ENCODE peak calls at places on chromosomes 16 and 17, in ten cellular contexts. X, I, E, A, O, S, J, R, K and N are unnamed samples.

GRCh38 chr17:19744922-19745757 is 3.0 kb downstream of the ALDH3A1 start:
- DNase-seq in A (peak; percentile 84), J (peak; percentile 49), S (peak; percentile 87), K (peak; percentile 81), O (peak; percentile 60), R (no peak), X (peak; percentile 72), E (peak; percentile 54), I (peak; percentile 48), N (peak; percentile 98)

GRCh38 chr16:86033971-86034370 is 135.0 kb downstream of the IRF8 start:
- DNase-seq in E (no peak), R (no peak), S (no peak), O (no peak), I (no peak), K (no peak), X (no peak), A (no peak), J (no peak), N (peak; percentile 22)

GRCh38 chr16:76959166-76959565 is 231.8 kb upstream of the MON1B start:
- DNase-seq in I (no peak), K (no peak), R (no peak), A (no peak), E (no peak), J (no peak), X (no peak), O (no peak), S (no peak), N (peak; percentile 85)

GRCh38 chr17:71779482-71779881 is 341.3 kb upstream of the SOX9 start:
- DNase-seq in O (no peak), R (no peak), K (no peak), A (no peak), X (no peak), I (no peak), E (no peak), S (no peak), J (no peak), N (no peak)

GRCh38 chr17:30586818-30587595 is 109.8 kb downstream of the GOSR1 start:
- DNase-seq in J (peak; percentile 29), R (no peak), X (no peak), E (no peak), O (no peak), A (no peak), K (no peak), S (no peak), I (peak; percentile 78), N (no peak)

GRCh38 chr16:14958970-14959369 is 15.9 kb upstream of the PDXDC1 start:
- DNase-seq in K (no peak), S (no peak), J (peak; percentile 100), E (no peak), R (no peak), O (no peak), X (no peak), I (peak; percentile 42), A (peak; percentile 34), N (peak; percentile 69)

GRCh38 chr17:7313028-7313889 is 1.9 kb downstream of the GPS2 start:
- DNase-seq in A (no peak), X (no peak), K (no peak), I (no peak), E (no peak), R (no peak), O (no peak), J (no peak), S (no peak), N (peak; percentile 76)

GRCh38 chr17:35241520-35241919 is 1.4 kb upstream of the SLFN5 start:
- DNase-seq in R (no peak), J (no peak), X (no peak), A (no peak), I (no peak), S (no peak), O (peak; percentile 27), E (no peak), K (peak; percentile 41), N (peak; percentile 61)

GRCh38 chr16:89334461-89334860 is 117.0 kb downstream of the ZNF778 start:
- DNase-seq in R (no peak), E (no peak), X (no peak), S (peak; percentile 18), O (no peak), J (no peak), I (no peak), A (no peak), K (no peak), N (peak; percentile 37)

GRCh38 chr17:76659928-76660614 is 16.5 kb upstream of the ST6GALNAC1 start:
- DNase-seq in X (no peak), I (no peak), J (no peak), S (peak; percentile 52), E (no peak), A (no peak), R (no peak), O (no peak), K (no peak), N (peak; percentile 96)

GRCh38 chr17:64774888-64775600 is 112.9 kb upstream of the SMURF2 start:
- DNase-seq in R (no peak), J (no peak), O (no peak), I (no peak), E (no peak), K (no peak), S (no peak), X (no peak), A (no peak), N (peak; percentile 44)

GRCh38 chr17:50150354-50151040 is at the start of gene PPP1R9B:
- DNase-seq in E (no peak), S (no peak), O (no peak), I (no peak), A (no peak), K (no peak), X (no peak), R (no peak), J (no peak), N (no peak)

GRCh38 chr17:44083250-44083849 is 12.8 kb downstream of the G6PC3 start:
- DNase-seq in X (no peak), O (no peak), K (no peak), S (peak; percentile 61), A (no peak), J (no peak), R (no peak), E (no peak), I (no peak), N (peak; percentile 89)

GRCh38 chr16:58393138-58393504 is 850 bp downstream of the GINS3 start:
- DNase-seq in J (no peak), X (no peak), O (no peak), S (no peak), I (no peak), R (no peak), E (no peak), K (no peak), A (no peak), N (no peak)

GRCh38 chr17:66691644-66692500 is 143.0 kb upstream of the CACNG5 start:
- DNase-seq in X (no peak), R (no peak), J (peak; percentile 40), A (no peak), S (peak; percentile 52), K (no peak), O (no peak), E (no peak), I (no peak), N (peak; percentile 49)

GRCh38 chr17:46063239-46063638 is 64.2 kb downstream of the STH start:
- DNase-seq in A (no peak), O (no peak), I (peak; percentile 90), X (no peak), S (no peak), J (peak; percentile 57), R (no peak), K (no peak), E (no peak), N (peak; percentile 77)

GRCh38 chr16:51355195-51355594 is 204.1 kb upstream of the SALL1 start:
- DNase-seq in X (no peak), S (no peak), E (no peak), K (no peak), A (no peak), O (no peak), R (no peak), I (no peak), J (no peak), N (no peak)

GRCh38 chr16:81645303-81645702 is 133.8 kb upstream of the PLCG2 start:
- DNase-seq in K (no peak), R (no peak), I (peak; percentile 88), O (no peak), A (no peak), J (no peak), E (no peak), S (no peak), X (no peak), N (peak; percentile 98)

GRCh38 chr16:1309888-1310831 is 724 bp downstream of the UBE2I start:
- DNase-seq in E (no peak), I (peak; percentile 39), O (no peak), A (no peak), K (peak; percentile 56), X (no peak), J (peak; percentile 69), R (no peak), S (peak; percentile 67), N (no peak)

GRCh38 chr16:7026639-7027038 is 306.0 kb upstream of the RBFOX1 start:
- DNase-seq in O (no peak), S (no peak), E (no peak), R (no peak), J (no peak), K (no peak), A (no peak), I (no peak), X (no peak), N (no peak)

GRCh38 chr16:27625050-27625697 is 75.2 kb downstream of the KATNIP start:
- DNase-seq in E (no peak), O (no peak), K (no peak), X (no peak), A (peak; percentile 14), R (no peak), I (no peak), S (peak; percentile 37), J (no peak), N (no peak)

GRCh38 chr16:19884611-19885455 is at the start of gene GPRC5B:
- DNase-seq in X (no peak), J (peak; percentile 29), R (no peak), E (no peak), K (peak; percentile 25), A (peak; percentile 59), O (no peak), S (peak; percentile 64), I (no peak), N (peak; percentile 77)

GRCh38 chr17:28133562-28133970 is 91.1 kb downstream of the NLK start:
- DNase-seq in J (no peak), I (peak; percentile 79), K (no peak), R (no peak), O (no peak), A (no peak), S (no peak), X (no peak), E (no peak), N (no peak)

GRCh38 chr17:45902892-45903346 is 8.6 kb downstream of the MAPT start:
- DNase-seq in J (no peak), X (no peak), I (no peak), K (no peak), A (no peak), S (peak; percentile 50), E (no peak), R (no peak), O (no peak), N (peak; percentile 90)

GRCh38 chr16:47144559-47144877 is 773 bp upstream of the NETO2 start:
- DNase-seq in O (no peak), A (no peak), R (no peak), X (no peak), I (no peak), K (no peak), J (no peak), E (no peak), S (no peak), N (no peak)

GRCh38 chr16:81137012-81137335 is 40.8 kb upstream of the GCSH start:
- DNase-seq in I (peak; percentile 56), X (no peak), E (no peak), O (no peak), J (no peak), K (no peak), A (no peak), R (no peak), S (no peak), N (peak; percentile 69)

GRCh38 chr16:49503242-49504022 is 129.8 kb downstream of the C16orf78 start:
- DNase-seq in O (no peak), X (no peak), I (no peak), K (no peak), E (no peak), R (no peak), J (no peak), S (no peak), A (no peak), N (no peak)

GRCh38 chr16:81491522-81492188 is 47.0 kb downstream of the CMIP start:
- DNase-seq in A (no peak), X (no peak), K (no peak), O (no peak), S (no peak), R (no peak), I (peak; percentile 53), J (no peak), E (no peak), N (no peak)